ENCODE peak calls at places on chromosomes 12 and 14, in eight cellular contexts. F is body of pancreas, Q is stomach, J is heart left ventricle, T is HepG2, E is uterus, A is right lobe of liver, D is tibial nerve. C is an unnamed sample.

GRCh38 chr12:103933237-103933636 is 3.0 kb downstream of the HSP90B1 start:
- DNase-seq in J (no peak), T (no peak), F (no peak), A (no peak), Q (no peak), D (no peak), E (no peak), C (no peak)

GRCh38 chr12:24396266-24396665 is 446.8 kb upstream of the SOX5 start:
- DNase-seq in T (no peak), D (no peak), A (no peak), E (no peak), F (no peak), J (no peak), Q (no peak), C (no peak)

GRCh38 chr12:47085815-47086252 is 6.1 kb upstream of the AMIGO2 start:
- DNase-seq in D (no peak), A (no peak), J (no peak), F (no peak), Q (no peak), T (peak), E (no peak), C (no peak)

GRCh38 chr14:94180655-94181271 is 6.6 kb downstream of the PPP4R4 start:
- DNase-seq in E (no peak), Q (no peak), D (no peak), A (no peak), J (no peak), T (peak), F (no peak), C (no peak)

GRCh38 chr12:65868133-65868705 is 43.9 kb downstream of the HMGA2 start:
- DNase-seq in J (no peak), A (no peak), E (no peak), Q (no peak), F (no peak), T (no peak), D (no peak), C (no peak)

GRCh38 chr12:3216726-3217682 is 139.8 kb downstream of the TSPAN9 start:
- DNase-seq in E (peak), Q (no peak), A (no peak), T (no peak), J (peak), F (no peak), D (no peak), C (no peak)

GRCh38 chr12:65586796-65587195 is 237.5 kb upstream of the HMGA2 start:
- DNase-seq in F (peak), D (no peak), A (no peak), E (no peak), J (no peak), T (no peak), Q (no peak), C (no peak)

GRCh38 chr14:65738339-65738738 is 325.8 kb downstream of the FUT8 start:
- DNase-seq in T (no peak), Q (no peak), A (no peak), E (peak), F (no peak), D (no peak), J (no peak), C (no peak)

GRCh38 chr14:72094844-72095582 is 162.8 kb downstream of the RGS6 start:
- DNase-seq in D (no peak), J (no peak), E (no peak), A (no peak), T (no peak), Q (no peak), F (no peak), C (no peak)

GRCh38 chr14:24190416-24190815 is 1.8 kb upstream of the IPO4 start:
- DNase-seq in T (no peak), Q (no peak), F (no peak), A (no peak), D (no peak), E (no peak), J (no peak), C (no peak)

GRCh38 chr14:34498684-34499412 is 36.8 kb upstream of the SPTSSA start:
- DNase-seq in A (no peak), T (peak), F (peak), J (no peak), E (no peak), D (no peak), Q (peak), C (no peak)

GRCh38 chr12:5417500-5417899 is 14.4 kb upstream of the NTF3 start:
- DNase-seq in Q (no peak), D (no peak), E (no peak), J (no peak), T (no peak), F (no peak), A (no peak), C (no peak)

GRCh38 chr12:131856366-131857097 is 28.3 kb downstream of the MMP17 start:
- DNase-seq in Q (no peak), J (peak), T (no peak), F (no peak), A (no peak), E (no peak), D (no peak), C (no peak)

GRCh38 chr12:92297932-92298681 is 152.5 kb upstream of the BTG1 start:
- DNase-seq in J (no peak), D (peak), F (no peak), T (no peak), E (no peak), A (no peak), Q (no peak), C (peak)

DNA sequence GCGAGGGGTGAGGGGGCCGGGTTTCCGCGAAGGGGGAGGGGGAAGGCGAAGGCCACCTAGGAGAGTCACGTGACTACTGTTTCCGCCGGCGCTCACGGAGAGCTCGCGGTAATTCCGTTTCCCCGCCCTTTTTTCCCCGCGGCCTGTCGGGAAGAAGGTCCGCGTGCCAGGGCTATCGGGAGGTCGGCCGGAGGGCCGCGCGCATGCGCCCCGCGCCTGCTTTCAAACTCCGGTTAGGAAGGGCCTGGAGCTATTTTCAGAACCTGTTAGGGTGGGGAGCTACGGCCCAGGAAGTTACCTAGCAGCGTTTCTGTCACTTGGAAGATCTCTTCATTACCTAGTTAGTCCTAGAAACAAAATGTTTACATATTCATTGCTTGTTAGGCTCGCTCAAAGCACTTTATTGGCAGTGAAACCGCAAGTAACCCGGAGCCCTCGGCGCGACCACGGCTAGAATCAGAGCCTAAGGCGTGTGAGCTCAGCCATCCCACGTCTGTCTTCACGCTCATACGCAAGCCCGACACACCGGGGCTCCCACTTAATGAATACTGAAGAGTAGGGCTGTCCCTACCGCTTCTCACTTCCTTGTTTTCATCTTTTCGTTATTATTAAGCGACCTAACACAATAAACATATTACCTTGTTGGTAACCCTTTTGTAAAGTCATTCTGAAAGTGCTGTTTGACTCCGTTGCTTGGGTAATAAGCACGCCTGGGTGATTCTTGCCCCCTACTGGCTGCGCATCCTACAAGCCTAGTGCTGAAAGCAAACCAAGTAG is 682 bp upstream of the SBNO1 start:
- DNase-seq in A (peak), T (peak), Q (peak), J (peak), D (peak), E (peak), F (peak), C (peak)
- TF ChIP-seq POLR2A in A (peak), T (peak), Q (peak), J (peak), D (peak), E (peak), F (peak), C (no peak)

GRCh38 chr14:73743431-73743931 is 29.3 kb upstream of the PNMA1 start:
- DNase-seq in D (no peak), A (peak), J (peak), F (no peak), T (no peak), Q (no peak), E (no peak), C (no peak)
- TF ChIP-seq POLR2A in D (no peak), A (no peak), J (no peak), F (no peak), T (no peak), Q (no peak), E (no peak), C (no peak)

GRCh38 chr12:27467641-27468040 is 21.1 kb downstream of the SMCO2 start:
- DNase-seq in J (no peak), F (no peak), D (no peak), Q (no peak), T (no peak), E (no peak), A (no peak), C (no peak)

GRCh38 chr12:27463826-27464554 is 17.5 kb downstream of the SMCO2 start:
- DNase-seq in E (peak), J (peak), F (peak), T (no peak), A (no peak), D (no peak), Q (no peak), C (no peak)

GRCh38 chr12:27462851-27463250 is 16.3 kb downstream of the SMCO2 start:
- DNase-seq in E (peak), T (no peak), J (no peak), D (no peak), Q (no peak), A (no peak), F (no peak), C (no peak)

GRCh38 chr12:27460471-27460978 is 14.0 kb downstream of the SMCO2 start:
- DNase-seq in F (no peak), E (no peak), D (no peak), J (no peak), T (no peak), A (no peak), Q (no peak), C (no peak)

DNA sequence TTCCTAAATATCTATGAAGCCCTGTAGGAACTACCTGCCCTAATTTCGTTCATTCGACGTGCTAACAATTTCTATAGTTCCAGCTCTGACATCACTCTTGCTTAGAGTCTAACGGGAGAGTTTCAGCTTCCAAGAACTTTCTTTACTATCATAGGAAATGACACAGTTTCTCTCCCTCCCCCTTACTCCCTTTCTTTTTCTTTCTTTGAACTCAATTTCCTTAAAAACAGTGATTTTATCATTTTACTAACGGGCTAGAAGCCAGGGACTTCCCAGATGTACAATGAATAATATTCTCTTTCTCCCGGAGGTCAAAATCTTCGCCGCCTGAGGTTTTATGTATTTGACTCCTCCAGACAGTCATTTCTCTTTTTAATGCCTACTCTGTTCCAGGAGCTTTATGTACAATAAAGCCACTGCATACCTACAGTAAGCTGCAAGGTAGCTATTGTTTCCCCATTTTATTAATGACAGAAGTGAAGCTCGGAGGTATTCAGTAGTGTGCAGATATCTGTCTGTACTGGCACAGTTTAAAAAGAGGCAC is 15.7 kb downstream of the SMCO2 start:
- DNase-seq in J (no peak), E (peak), Q (no peak), A (no peak), D (no peak), F (no peak), T (no peak), C (no peak)
- TF ChIP-seq POLR2A in J (no peak), E (no peak), Q (no peak), A (no peak), D (no peak), F (no peak), T (no peak), C (no peak)

GRCh38 chr12:73833746-73834145 is 703.9 kb upstream of the ATXN7L3B start:
- DNase-seq in T (no peak), F (no peak), J (no peak), D (no peak), E (no peak), A (no peak), Q (no peak), C (no peak)
- TF ChIP-seq POLR2A in T (no peak), F (no peak), J (no peak), D (no peak), E (no peak), A (no peak), Q (no peak), C (no peak)